ENCODE peak calls at places on chromosomes 3 and 15, in nine cellular contexts. W is adrenal gland, Z is ascending aorta, H is dorsolateral prefrontal cortex, V is hepatocyte, P is A549, A is tibial artery, R is Calu3, K is left ventricle myocardium inferior. M is an unnamed sample.

GRCh38 chr3:67853520-67853919 is 199.1 kb upstream of the SUCLG2 start:
- DNase-seq in R (no peak), H (no peak), K (no peak), A (no peak), P (no peak), W (no peak), V (no peak), Z (no peak), M (no peak)

GRCh38 chr15:62594017-62594416 is 428.9 kb upstream of the C2CD4B start:
- DNase-seq in W (no peak), K (no peak), Z (no peak), V (no peak), H (no peak), P (no peak), R (no peak), A (no peak), M (no peak)

GRCh38 chr3:113697192-113698090 is 999 bp upstream of the USF3 start:
- DNase-seq in W (peak), K (no peak), A (no peak), H (no peak), V (peak), P (no peak), Z (no peak), R (peak), M (no peak)

GRCh38 chr3:115632026-115632425 is 8.7 kb downstream of the GAP43 start:
- DNase-seq in W (no peak), Z (no peak), K (no peak), V (no peak), H (no peak), P (no peak), R (no peak), A (no peak), M (no peak)

GRCh38 chr3:37040231-37040630 is 46.9 kb downstream of the MLH1 start:
- DNase-seq in W (no peak), Z (no peak), P (no peak), K (no peak), H (no peak), R (no peak), A (no peak), V (no peak), M (no peak)

GRCh38 chr3:127068111-127068810 is 85.3 kb downstream of the PLXNA1 start:
- DNase-seq in A (no peak), K (no peak), W (no peak), H (no peak), Z (no peak), V (no peak), R (no peak), P (no peak), M (no peak)

GRCh38 chr15:48003447-48003846 is 117.3 kb upstream of the SLC24A5 start:
- DNase-seq in Z (no peak), W (no peak), K (no peak), R (no peak), P (no peak), H (no peak), A (no peak), V (no peak), M (no peak)

GRCh38 chr3:71541313-71541712 is 42.2 kb downstream of the FOXP1 start:
- DNase-seq in K (no peak), A (no peak), W (no peak), Z (no peak), H (no peak), P (no peak), V (no peak), R (no peak), M (no peak)

GRCh38 chr3:183253961-183254815 is 1.1 kb downstream of the B3GNT5 start:
- DNase-seq in K (peak), V (peak), A (no peak), P (peak), Z (no peak), H (no peak), W (peak), R (peak), M (peak)

GRCh38 chr15:41203395-41203794 is 27.2 kb downstream of the EXD1 start:
- DNase-seq in V (no peak), Z (no peak), P (no peak), K (no peak), A (no peak), H (no peak), R (no peak), W (no peak), M (no peak)

GRCh38 chr3:38561746-38562466 is 65.8 kb downstream of the EXOG start:
- DNase-seq in K (no peak), R (no peak), Z (no peak), P (no peak), H (peak), W (no peak), V (no peak), A (no peak), M (no peak)

GRCh38 chr3:112979244-112979832 is 4.4 kb upstream of the CD200R1 start:
- DNase-seq in A (no peak), H (no peak), V (peak), K (no peak), P (peak), R (peak), W (no peak), Z (no peak), M (no peak)

GRCh38 chr15:90000175-90000923 is 775 bp upstream of the ZNF710 start:
- DNase-seq in V (peak), H (no peak), K (no peak), P (no peak), W (peak), A (peak), R (no peak), Z (no peak), M (peak)

GRCh38 chr3:140953028-140953960 is 11.7 kb downstream of the SLC25A36 start:
- DNase-seq in H (no peak), Z (no peak), V (peak), W (no peak), A (no peak), K (no peak), P (peak), R (no peak), M (no peak)

GRCh38 chr3:169085827-169086226 is 577.7 kb downstream of the MECOM start:
- DNase-seq in V (peak), H (no peak), Z (no peak), R (no peak), W (no peak), P (no peak), K (no peak), A (no peak), M (no peak)

GRCh38 chr3:112097378-112097777 is 11.2 kb downstream of the C3orf52 start:
- DNase-seq in P (peak), H (no peak), A (no peak), V (peak), W (peak), K (no peak), R (peak), Z (no peak), M (no peak)

GRCh38 chr15:40293905-40294895 is 11.3 kb upstream of the ANKRD63 start:
- DNase-seq in V (no peak), R (no peak), Z (no peak), H (peak), W (no peak), P (no peak), K (no peak), A (no peak), M (no peak)

GRCh38 chr15:49876401-49877038 is 242.5 kb downstream of the ATP8B4 start:
- DNase-seq in Z (no peak), A (peak), R (no peak), P (peak), K (peak), V (peak), W (no peak), H (no peak), M (no peak)

GRCh38 chr3:171873561-171873960 is 30.4 kb downstream of the TMEM212 start:
- DNase-seq in H (no peak), W (no peak), R (no peak), Z (no peak), K (no peak), P (peak), A (no peak), V (no peak), M (no peak)

GRCh38 chr3:189902230-189903186 is 218.2 kb downstream of the P3H2 start:
- DNase-seq in H (no peak), R (no peak), K (no peak), Z (no peak), W (no peak), P (no peak), V (no peak), A (no peak), M (no peak)

GRCh38 chr3:13027154-13027553 is 46.1 kb downstream of the IQSEC1 start:
- DNase-seq in Z (no peak), V (no peak), K (no peak), R (no peak), H (no peak), A (no peak), P (peak), W (no peak), M (no peak)

GRCh38 chr3:69288161-69288895 is 97.6 kb downstream of the FRMD4B start:
- DNase-seq in R (peak), P (no peak), H (no peak), W (no peak), Z (no peak), A (no peak), K (no peak), V (no peak), M (no peak)

GRCh38 chr3:58202917-58203360 is 7.8 kb downstream of the DNASE1L3 start:
- DNase-seq in R (no peak), A (no peak), P (no peak), V (no peak), K (no peak), H (no peak), Z (no peak), W (no peak), M (no peak)

GRCh38 chr15:92949604-92950249 is 49.6 kb downstream of the CHD2 start:
- DNase-seq in Z (no peak), R (no peak), W (no peak), K (no peak), A (no peak), V (peak), H (no peak), P (peak), M (no peak)

GRCh38 chr3:136913168-136913567 is 44.6 kb upstream of the IL20RB start:
- DNase-seq in Z (no peak), W (peak), V (no peak), R (no peak), P (no peak), A (no peak), H (no peak), K (no peak), M (no peak)

GRCh38 chr3:170815340-170815739 is 54.7 kb downstream of the RPL22L1 start:
- DNase-seq in A (no peak), Z (no peak), P (no peak), H (no peak), R (peak), W (no peak), V (peak), K (no peak), M (no peak)

GRCh38 chr3:129485681-129486056 is 42.8 kb upstream of the RHO start:
- DNase-seq in W (peak), P (no peak), K (peak), R (no peak), Z (peak), V (no peak), A (peak), H (peak), M (no peak)

GRCh38 chr3:66478923-66479322 is 21.9 kb downstream of the LRIG1 start:
- DNase-seq in Z (no peak), R (no peak), W (no peak), P (no peak), A (no peak), K (no peak), V (no peak), H (no peak), M (no peak)

GRCh38 chr3:160379628-160380214 is 19.3 kb downstream of the IFT80 start:
- DNase-seq in W (no peak), R (no peak), A (no peak), K (no peak), Z (no peak), P (no peak), H (no peak), V (no peak), M (no peak)

GRCh38 chr15:73752817-73753214 is 335 bp downstream of the INSYN1 start:
- DNase-seq in A (no peak), R (no peak), W (no peak), H (no peak), K (no peak), P (no peak), Z (no peak), V (peak), M (peak)

GRCh38 chr3:126888186-126888760 is 94.6 kb upstream of the PLXNA1 start:
- DNase-seq in K (no peak), H (no peak), Z (no peak), A (no peak), W (no peak), R (no peak), P (no peak), V (no peak), M (no peak)

GRCh38 chr3:99941211-99941610 is 123.5 kb downstream of the CMSS1 start:
- DNase-seq in A (no peak), V (no peak), K (no peak), H (no peak), R (no peak), Z (no peak), P (no peak), W (no peak), M (no peak)
- TF ChIP-seq CTCF in A (no peak), V (no peak), K (no peak), H (no peak), R (no peak), Z (no peak), P (no peak), W (no peak), M (no peak)

GRCh38 chr15:77584201-77584600 is 48.5 kb downstream of the LINGO1 start:
- DNase-seq in A (no peak), V (peak), Z (no peak), K (no peak), P (no peak), W (no peak), H (no peak), R (peak), M (no peak)
- TF ChIP-seq CTCF in A (no peak), V (peak), Z (no peak), K (peak), P (no peak), W (no peak), H (no peak), R (peak), M (peak)

DNA sequence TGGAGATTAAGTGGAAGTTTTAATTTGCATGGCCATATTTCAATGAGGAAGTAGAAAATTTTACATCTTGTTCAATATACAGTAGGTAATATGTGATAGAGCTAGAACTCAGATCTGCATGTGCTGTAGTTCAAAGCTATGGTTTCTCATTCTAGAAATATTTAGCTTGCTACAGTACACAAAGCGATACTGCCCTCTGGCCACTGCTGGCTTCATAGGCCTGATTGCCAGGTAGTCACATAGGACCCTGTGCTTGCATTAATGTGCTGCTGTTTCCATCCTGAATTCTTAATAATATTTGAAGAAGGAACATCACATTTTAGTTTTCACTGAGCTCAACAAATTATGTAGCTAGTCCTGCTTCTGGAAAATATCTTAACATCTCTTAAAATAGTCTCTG is 87.0 kb downstream of the PLSCR2 start:
- DNase-seq in V (peak), R (peak), P (peak), Z (no peak), W (no peak), A (no peak), K (no peak), H (no peak), M (no peak)
- TF ChIP-seq CTCF in V (peak), R (no peak), P (peak), Z (no peak), W (no peak), A (no peak), K (no peak), H (no peak), M (peak)

GRCh38 chr3:16365454-16366128 is 100.6 kb downstream of the OXNAD1 start:
- DNase-seq in P (no peak), A (no peak), R (no peak), K (no peak), W (no peak), H (no peak), Z (no peak), V (no peak), M (no peak)

GRCh38 chr3:16364323-16364722 is 99.3 kb downstream of the OXNAD1 start:
- DNase-seq in K (no peak), P (no peak), A (no peak), R (no peak), V (no peak), W (no peak), H (no peak), Z (no peak), M (no peak)

GRCh38 chr3:16364963-16365362 is 100.0 kb downstream of the OXNAD1 start:
- DNase-seq in R (no peak), A (no peak), H (no peak), Z (no peak), W (no peak), K (no peak), V (no peak), P (no peak), M (no peak)

GRCh38 chr3:16369247-16369646 is 104.2 kb downstream of the OXNAD1 start:
- DNase-seq in Z (no peak), K (no peak), A (no peak), V (no peak), H (no peak), W (no peak), P (no peak), R (no peak), M (no peak)

DNA sequence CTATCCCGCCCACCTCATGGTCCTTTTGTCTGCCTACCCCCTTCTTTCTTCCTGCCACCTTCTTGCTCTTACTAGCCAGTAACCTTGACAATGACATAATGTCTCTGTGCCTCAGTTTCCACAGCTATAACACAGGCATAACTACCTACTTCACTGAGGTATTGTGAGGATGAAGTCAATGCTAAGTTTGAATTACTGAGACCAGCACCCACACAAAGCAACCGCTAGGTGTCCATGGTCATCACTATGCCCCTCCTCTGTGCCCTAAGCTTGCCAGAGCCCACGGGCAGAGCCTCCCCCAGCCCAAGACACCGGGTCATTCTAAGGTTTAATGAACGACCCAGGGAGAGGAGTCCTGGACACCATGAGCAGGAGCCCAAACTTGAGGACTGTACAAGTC is 101.6 kb downstream of the OXNAD1 start:
- DNase-seq in K (no peak), A (no peak), Z (no peak), P (no peak), R (no peak), H (no peak), V (no peak), W (no peak), M (no peak)
- TF ChIP-seq CTCF in K (no peak), A (no peak), Z (no peak), P (no peak), R (no peak), H (no peak), V (no peak), W (no peak), M (peak)

GRCh38 chr3:61253756-61254155 is 2.5 kb upstream of the FHIT start:
- DNase-seq in A (no peak), P (no peak), K (no peak), W (no peak), Z (no peak), V (no peak), R (no peak), H (no peak), M (no peak)

GRCh38 chr3:61250784-61251173 is 473 bp downstream of the FHIT start:
- DNase-seq in R (peak), K (peak), A (peak), V (peak), P (peak), Z (no peak), W (peak), H (no peak), M (peak)

GRCh38 chr3:61252836-61253235 is 1.6 kb upstream of the FHIT start:
- DNase-seq in P (no peak), A (no peak), W (no peak), K (no peak), H (no peak), Z (no peak), R (no peak), V (no peak), M (no peak)

GRCh38 chr3:61248496-61248895 is 2.8 kb downstream of the FHIT start:
- DNase-seq in K (no peak), A (no peak), W (no peak), H (no peak), Z (no peak), V (no peak), R (no peak), P (no peak), M (no peak)

DNA sequence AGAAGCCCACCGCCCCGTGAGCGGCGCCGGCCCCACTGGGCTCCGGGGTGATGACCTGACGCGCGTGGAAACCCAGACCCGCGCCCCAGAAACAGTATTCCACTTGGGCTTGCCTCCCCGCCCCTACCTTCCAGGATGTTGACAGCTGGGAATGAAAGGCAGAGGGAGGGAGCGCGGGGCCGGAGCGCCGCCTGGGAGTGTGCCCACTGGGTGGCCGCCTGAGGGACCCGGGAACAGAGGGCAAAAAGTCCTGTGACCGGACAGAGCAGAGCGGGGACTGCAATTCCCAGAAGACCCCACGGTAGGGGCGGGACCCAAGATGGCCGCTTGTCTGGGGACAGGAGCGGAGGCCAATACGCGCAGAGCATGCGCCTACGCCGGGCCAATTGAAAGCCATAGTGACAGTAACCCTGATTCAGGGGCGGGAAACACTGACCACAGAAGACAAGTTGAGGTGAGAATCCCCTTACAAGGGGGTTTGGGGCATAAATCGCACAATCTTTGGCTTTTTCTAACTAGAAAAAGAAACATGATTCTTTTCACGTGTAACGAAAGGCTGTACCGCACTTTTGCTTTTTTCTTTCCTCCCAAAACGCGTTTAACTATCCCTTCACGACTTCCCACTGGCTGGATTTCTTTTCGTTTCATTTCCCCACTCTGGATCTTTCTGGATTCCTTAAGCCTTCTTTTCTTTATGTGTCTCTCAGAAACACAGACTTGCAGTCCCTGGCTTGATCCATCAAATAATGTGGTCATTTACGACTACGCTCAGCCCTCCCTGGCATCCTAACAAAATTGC is at the start of gene FHIT:
- DNase-seq in P (peak), H (peak), V (peak), K (peak), R (peak), Z (peak), A (peak), W (peak), M (peak)
- TF ChIP-seq CTCF in P (no peak), H (no peak), V (no peak), K (peak), R (no peak), Z (no peak), A (no peak), W (peak), M (peak)

GRCh38 chr15:69167218-69167842 is 6.9 kb downstream of the GLCE start:
- DNase-seq in A (no peak), V (no peak), H (no peak), Z (no peak), P (no peak), K (no peak), W (no peak), R (no peak), M (no peak)
- TF ChIP-seq CTCF in A (no peak), V (no peak), H (no peak), Z (no peak), P (no peak), K (no peak), W (no peak), R (no peak), M (no peak)

M was measured in progenitor cell of endocrine pancreas.